ENCODE peak calls at places on chromosomes 4 and X, in six cellular contexts. S is GM12892, Y is H1, V is HepG2, G is K562, W is GM12878. X is an unnamed sample.
A peak's percentile ranks its signal among the peaks of the same experiment; 100 is the strongest.

GRCh38 chrX:94418065-94418464 is 744.1 kb downstream of the FAM133A start:
- DNase-seq in S (no peak), Y (no peak), W (no peak), V (no peak), G (no peak), X (no peak)

GRCh38 chr4:175511861-175512260 is 300.2 kb downstream of the GPM6A start:
- DNase-seq in W (no peak), Y (no peak), S (no peak), V (no peak), G (no peak), X (no peak)

GRCh38 chrX:85326234-85327059 is 53.0 kb downstream of the POF1B start:
- DNase-seq in W (no peak), Y (no peak), S (no peak), V (no peak), G (no peak), X (no peak)

GRCh38 chrX:23981711-23982110 is 45.3 kb downstream of the KLHL15 start:
- DNase-seq in S (no peak), Y (no peak), W (no peak), G (no peak), V (no peak), X (no peak)

GRCh38 chr4:162791321-162791720 is 375.4 kb downstream of the NAF1 start:
- DNase-seq in G (no peak), S (no peak), Y (no peak), W (no peak), V (no peak), X (no peak)

GRCh38 chr4:153512952-153513500 is 46.9 kb downstream of the TMEM131L start:
- DNase-seq in S (no peak), G (no peak), V (no peak), Y (no peak), W (no peak), X (no peak)

GRCh38 chr4:183906736-183907651 is 1.9 kb downstream of the STOX2 start:
- DNase-seq in W (no peak), S (no peak), Y (peak; percentile 66), V (no peak), G (no peak), X (peak; percentile 23)

GRCh38 chrX:23737413-23737812 is 5.7 kb downstream of the ACOT9 start:
- DNase-seq in V (no peak), G (no peak), W (no peak), S (no peak), Y (no peak), X (no peak)

GRCh38 chr4:84907145-84907544 is 59.3 kb downstream of the WDFY3 start:
- DNase-seq in S (no peak), G (no peak), Y (no peak), V (no peak), W (no peak), X (no peak)

GRCh38 chrX:69615779-69616519 is at the start of gene EDA:
- DNase-seq in G (peak; percentile 78), S (peak; percentile 10), V (peak; percentile 73), W (no peak), Y (peak; percentile 85), X (no peak)

GRCh38 chr4:75289843-75290616 is 224.2 kb downstream of the RCHY1 start:
- DNase-seq in Y (peak; percentile 52), S (peak; percentile 1), W (peak; percentile 23), G (no peak), V (peak; percentile 20), X (no peak)

GRCh38 chrX:72062890-72063289 is 68.8 kb downstream of the RTL5 start:
- DNase-seq in W (no peak), Y (no peak), S (no peak), V (no peak), G (no peak), X (no peak)

GRCh38 chr4:145681518-145681917 is 1.6 kb downstream of the C4orf51 start:
- DNase-seq in G (no peak), V (no peak), W (no peak), S (no peak), Y (no peak), X (no peak)

GRCh38 chrX:130097507-130098201 is 12.6 kb downstream of the ELF4 start:
- DNase-seq in G (peak; percentile 60), Y (no peak), V (peak; percentile 50), W (no peak), S (no peak), X (no peak)

GRCh38 chrX:153766098-153766817 is 2.2 kb downstream of the PLXNB3 start:
- DNase-seq in Y (no peak), W (no peak), V (peak; percentile 48), G (peak; percentile 71), S (peak; percentile 38), X (peak; percentile 30)

GRCh38 chrX:31178064-31178768 is 106.4 kb upstream of the FTHL17 start:
- DNase-seq in S (no peak), Y (no peak), W (peak; percentile 42), G (no peak), V (no peak), X (no peak)

GRCh38 chr4:2255501-2256155 is 6.3 kb downstream of the MXD4 start:
- DNase-seq in G (no peak), W (no peak), V (no peak), Y (no peak), S (peak; percentile 11), X (peak; percentile 6)

GRCh38 chrX:16870861-16871584 is 861 bp upstream of the RBBP7 start:
- DNase-seq in G (no peak), V (no peak), Y (peak; percentile 61), W (no peak), S (no peak), X (no peak)

GRCh38 chrX:15864629-15865028 is 10.0 kb upstream of the AP1S2 start:
- DNase-seq in V (no peak), G (no peak), W (no peak), S (no peak), Y (no peak), X (no peak)

GRCh38 chr4:172142331-172142738 is 329.1 kb downstream of the GALNTL6 start:
- DNase-seq in G (no peak), W (no peak), Y (no peak), V (no peak), S (no peak), X (no peak)

GRCh38 chr4:8548731-8549351 is 31.4 kb upstream of the GPR78 start:
- DNase-seq in S (no peak), V (no peak), Y (no peak), W (no peak), G (no peak), X (no peak)

GRCh38 chr4:26285272-26285671 is 35.5 kb upstream of the RBPJ start:
- DNase-seq in S (no peak), V (no peak), Y (no peak), G (no peak), W (no peak), X (no peak)

GRCh38 chrX:55908685-55909212 is 191.2 kb downstream of the RRAGB start:
- DNase-seq in W (no peak), V (no peak), G (no peak), S (no peak), Y (peak; percentile 46), X (no peak)

GRCh38 chr4:6665320-6665654 is 24.8 kb downstream of the MRFAP1 start:
- DNase-seq in G (no peak), S (no peak), Y (no peak), V (no peak), W (no peak), X (no peak)

GRCh38 chr4:36267491-36268254 is 13.7 kb upstream of the DTHD1 start:
- DNase-seq in Y (no peak), W (no peak), V (no peak), G (no peak), S (no peak), X (no peak)

GRCh38 chr4:128565054-128565453 is 244.4 kb upstream of the JADE1 start:
- DNase-seq in G (no peak), W (no peak), V (no peak), Y (no peak), S (no peak), X (no peak)

GRCh38 chr4:88827442-88827841 is 129.8 kb upstream of the NAP1L5 start:
- DNase-seq in Y (no peak), S (no peak), W (no peak), V (no peak), G (no peak), X (no peak)

GRCh38 chr4:57110635-57111546 is 706 bp upstream of the IGFBP7 start:
- DNase-seq in S (peak; percentile 19), V (no peak), G (no peak), W (no peak), Y (peak; percentile 56), X (peak; percentile 19)

GRCh38 chr4:115671581-115671980 is 558.2 kb upstream of the NDST4 start:
- DNase-seq in G (no peak), V (peak; percentile 1), S (no peak), Y (no peak), W (no peak), X (no peak)

GRCh38 chr4:83378426-83378825 is 43.8 kb upstream of the HPSE start:
- DNase-seq in W (no peak), Y (no peak), G (no peak), V (no peak), S (no peak), X (no peak)

DNA sequence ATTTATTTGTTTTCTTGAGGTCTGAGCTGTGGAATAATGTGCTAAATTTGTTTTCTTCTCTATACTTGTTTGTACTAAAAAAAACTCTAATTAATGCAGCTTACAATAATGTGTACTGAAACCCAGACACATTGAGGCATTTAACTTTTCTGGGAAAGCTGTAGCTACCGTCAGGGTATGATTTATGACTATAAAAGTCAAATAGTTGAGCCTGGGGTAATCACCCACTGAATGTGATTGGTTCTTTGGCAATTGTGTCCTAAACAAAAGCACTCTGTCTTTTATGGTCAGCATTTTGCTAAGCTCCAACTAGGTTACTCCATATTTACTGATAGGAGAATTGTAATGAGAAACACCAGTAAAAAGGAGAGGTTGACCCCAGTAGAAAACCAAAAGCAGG is 65.9 kb upstream of the CBLL2 start:
- DNase-seq in S (no peak), V (no peak), Y (no peak), W (no peak), G (no peak), X (no peak)
- TF ChIP-seq POLR2A in S (no peak), V (no peak), Y (no peak), W (no peak), G (no peak), X (no peak)

GRCh38 chr4:182496392-182496791 is 253.2 kb downstream of the TENM3 start:
- DNase-seq in W (no peak), G (no peak), S (no peak), Y (no peak), V (no peak), X (no peak)
- TF ChIP-seq TAF1 in W (no peak), G (no peak), S (no peak), Y (no peak), V (no peak), X (no peak)

GRCh38 chr4:125624951-125625350 is 310.2 kb downstream of the FAT4 start:
- DNase-seq in W (no peak), Y (no peak), G (no peak), V (no peak), S (no peak), X (no peak)
- TF ChIP-seq POLR2AphosphoS5 in W (no peak), Y (no peak), G (no peak), V (no peak), S (no peak), X (no peak)

GRCh38 chr4:69713593-69713992 is 46.8 kb downstream of the SULT1B1 start:
- DNase-seq in Y (no peak), W (no peak), G (no peak), V (peak; percentile 65), S (no peak), X (no peak)
- TF ChIP-seq POLR2A in Y (no peak), W (no peak), G (no peak), V (no peak), S (no peak), X (no peak)

X was measured in GM12891.